ENCODE peak calls at places on chromosomes 2 and 18, in five cellular contexts. P is stimulated activated CD4-positive, alpha-beta T cell treated with anti-CD3 and anti-CD28 coated beads, Interleukin-15, amount 100 ng/mL, for 48 hours; N is KG1; O is colonic mucosa; B is lung microvascular endothelial cell. X is an unnamed sample.
A peak's percentile ranks its signal among the peaks of the same experiment; 100 is the strongest.

GRCh38 chr18:23330423-23330822 is 122.7 kb upstream of the RIOK3 start:
- DNase-seq in P (no peak), N (no peak), O (no peak), B (no peak), X (no peak)

GRCh38 chr18:79740741-79741700 is 56.7 kb upstream of the KCNG2 start:
- DNase-seq in P (no peak), N (no peak), O (no peak), B (no peak), X (no peak)

GRCh38 chr2:190838492-190838910 is 42.1 kb upstream of the GLS start:
- DNase-seq in P (no peak), N (no peak), O (no peak), B (no peak), X (no peak)

GRCh38 chr18:64110692-64111480 is 38.0 kb downstream of the LINC00305 start:
- DNase-seq in P (no peak), N (no peak), O (no peak), B (no peak), X (no peak)

GRCh38 chr2:122595065-122595464 is 839.6 kb downstream of the TSN start:
- DNase-seq in P (no peak), N (no peak), O (no peak), B (no peak), X (no peak)

GRCh38 chr18:52007109-52007508 is 332.9 kb upstream of the DCC start:
- DNase-seq in P (no peak), N (no peak), O (no peak), B (no peak), X (no peak)

GRCh38 chr2:238336151-238336550 is 15.8 kb downstream of the TRAF3IP1 start:
- DNase-seq in P (no peak), N (no peak), O (no peak), B (no peak), X (no peak)

GRCh38 chr2:43361286-43361685 is 134.9 kb upstream of the ZFP36L2 start:
- DNase-seq in P (no peak), N (no peak), O (no peak), B (no peak), X (no peak)

GRCh38 chr18:22822024-22822423 is 111.1 kb upstream of the RBBP8 start:
- DNase-seq in P (no peak), N (no peak), O (peak; percentile 35), B (no peak), X (no peak)

GRCh38 chr2:46537046-46537445 is 57.7 kb downstream of the TMEM247 start:
- DNase-seq in P (no peak), N (no peak), O (no peak), B (no peak), X (no peak)

GRCh38 chr2:85920810-85921545 is 32.2 kb upstream of the ST3GAL5 start:
- DNase-seq in P (no peak), N (no peak), O (no peak), B (no peak), X (no peak)

GRCh38 chr2:75100011-75100680 is 99.2 kb downstream of the TACR1 start:
- DNase-seq in P (no peak), N (no peak), O (no peak), B (no peak), X (no peak)

GRCh38 chr18:23198217-23198845 is 63.0 kb downstream of the CABLES1 start:
- DNase-seq in P (no peak), N (no peak), O (no peak), B (no peak), X (no peak)

GRCh38 chr2:36710858-36711520 is 14.5 kb downstream of the VIT start:
- DNase-seq in P (no peak), N (no peak), O (no peak), B (no peak), X (no peak)

GRCh38 chr18:44180683-44181082 is 500.0 kb upstream of the SETBP1 start:
- DNase-seq in P (no peak), N (no peak), O (no peak), B (no peak), X (no peak)

GRCh38 chr2:8684421-8684884 is 2.6 kb downstream of the ID2 start:
- DNase-seq in P (no peak), N (peak; percentile 45), O (peak; percentile 58), B (no peak), X (no peak)

X was measured in GDM1.